ENCODE peak calls at places on chromosomes 5 and 9, in four cellular contexts. T is A549; W is psoas muscle; D is CD8-positive, alpha-beta T cell. J is an unnamed sample. For H3K9me3, the result is how much of the 10 kb centered on the place peaks cover.

GRCh38 chr9:14256588-14256987 is 57.4 kb downstream of the NFIB start:
- DNase-seq in D (no peak), T (no peak), W (peak), J (no peak)

GRCh38 chr5:31459594-31459993 is 72.3 kb downstream of the DROSHA start:
- DNase-seq in T (no peak), D (no peak), W (no peak), J (no peak)

GRCh38 chr9:115207003-115207837 is 89.3 kb upstream of the TNC start:
- DNase-seq in D (no peak), W (no peak), T (no peak), J (no peak)

GRCh38 chr5:92909545-92909962 is 671.5 kb downstream of the NR2F1-AS1 start:
- DNase-seq in T (no peak), D (no peak), W (no peak), J (no peak)

GRCh38 chr9:72749276-72749675 is 203.6 kb downstream of the ALDH1A1 start:
- DNase-seq in D (no peak), W (no peak), T (no peak), J (no peak)

GRCh38 chr9:81848472-81848871 is 79.8 kb upstream of the SPATA31D4 start:
- DNase-seq in T (no peak), W (no peak), D (no peak), J (no peak)

GRCh38 chr5:167285591-167285990 is 1005.9 kb upstream of the WWC1 start:
- DNase-seq in T (no peak), D (no peak), W (no peak), J (no peak)

GRCh38 chr9:72149231-72149975 is at the start of gene GDA:
- DNase-seq in D (no peak), W (no peak), T (peak), J (no peak)

GRCh38 chr5:102796014-102796413 is 40.9 kb downstream of the PAM start:
- DNase-seq in D (no peak), W (no peak), T (no peak), J (no peak)

GRCh38 chr9:134167530-134167931 is 3.2 kb upstream of the RNU6ATAC start:
- DNase-seq in W (no peak), T (no peak), D (no peak), J (peak)

GRCh38 chr5:115033861-115034260 is 135.8 kb downstream of the TRIM36 start:
- DNase-seq in T (no peak), D (no peak), W (no peak), J (no peak)

GRCh38 chr5:163760498-163760897 is 255.1 kb downstream of the MAT2B start:
- DNase-seq in W (no peak), T (no peak), D (no peak), J (peak)

GRCh38 chr5:107553063-107553676 is 117.6 kb downstream of the EFNA5 start:
- DNase-seq in T (no peak), D (no peak), W (no peak), J (no peak)

GRCh38 chr5:102036927-102037326 is 259.2 kb downstream of the SLCO4C1 start:
- DNase-seq in W (no peak), D (no peak), T (no peak), J (no peak)

GRCh38 chr5:103433216-103433615 is 129.4 kb downstream of the NUDT12 start:
- DNase-seq in T (no peak), D (no peak), W (no peak), J (no peak)

GRCh38 chr9:98484218-98484617 is 224.5 kb downstream of the GABBR2 start:
- DNase-seq in T (no peak), W (no peak), D (no peak), J (no peak)

GRCh38 chr9:129275626-129276247 is 97.7 kb upstream of the IER5L start:
- DNase-seq in T (no peak), W (peak), D (no peak), J (no peak)

GRCh38 chr5:172599204-172599567 is 41.9 kb upstream of the NEURL1B start:
- DNase-seq in W (no peak), D (no peak), T (no peak), J (no peak)

GRCh38 chr9:20898885-20899554 is 132.4 kb downstream of the HACD4 start:
- DNase-seq in W (no peak), D (no peak), T (no peak), J (no peak)

GRCh38 chr9:119370816-119371215 is 1.6 kb upstream of the BRINP1 start:
- DNase-seq in W (peak), T (peak), D (no peak), J (no peak)

GRCh38 chr9:3397726-3398125 is 128.1 kb downstream of the RFX3 start:
- DNase-seq in T (no peak), D (no peak), W (no peak), J (no peak)

GRCh38 chr5:14545308-14545707 is 36.3 kb upstream of the OTULINL start:
- DNase-seq in D (no peak), T (no peak), W (no peak), J (no peak)

GRCh38 chr9:135910197-135910596 is 2.9 kb upstream of the CAMSAP1 start:
- DNase-seq in D (no peak), T (no peak), W (no peak), J (no peak)

GRCh38 chr9:135910757-135911156 is 3.4 kb upstream of the CAMSAP1 start:
- DNase-seq in T (no peak), D (no peak), W (no peak), J (no peak)

GRCh38 chr9:135919318-135919717 is 12.0 kb upstream of the CAMSAP1 start:
- DNase-seq in W (peak), D (no peak), T (no peak), J (no peak)

GRCh38 chr9:135916998-135917397 is 9.7 kb upstream of the CAMSAP1 start:
- DNase-seq in D (no peak), W (no peak), T (no peak), J (no peak)

DNA sequence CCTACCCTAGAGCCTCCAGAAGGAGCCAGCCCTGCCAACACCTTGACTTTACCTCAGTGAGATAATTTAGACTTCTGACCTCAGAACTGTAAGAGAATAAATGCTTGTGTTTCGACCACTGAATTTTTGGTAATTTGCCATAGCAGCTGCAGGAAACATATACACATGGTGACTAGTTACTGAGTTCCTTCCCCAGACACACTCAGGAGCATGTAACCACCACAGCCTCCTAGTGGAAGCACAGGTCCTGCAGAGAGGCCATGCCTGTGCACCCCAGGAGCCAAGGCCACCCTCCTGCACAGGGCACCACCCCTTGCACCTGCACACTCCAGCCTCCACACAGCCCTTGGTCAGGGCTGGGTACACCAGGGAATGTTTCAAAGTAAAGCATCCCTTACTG is 7.6 kb upstream of the CAMSAP1 start:
- DNase-seq in W (no peak), D (no peak), T (no peak), J (peak)
- H3K9me3 ChIP-seq in W (under half), D (under half), T (half or more), J (half or more)

GRCh38 chr5:135219239-135219638 is 179.8 kb downstream of the MACROH2A1 start:
- DNase-seq in D (no peak), W (no peak), T (no peak), J (no peak)

GRCh38 chr5:135216072-135216812 is 182.2 kb upstream of the PITX1 start:
- DNase-seq in D (no peak), T (no peak), W (no peak), J (no peak)

GRCh38 chr5:135218486-135218755 is 180.6 kb downstream of the MACROH2A1 start:
- DNase-seq in W (peak), D (no peak), T (no peak), J (no peak)

GRCh38 chr5:135216813-135217154 is 182.2 kb downstream of the MACROH2A1 start:
- DNase-seq in T (no peak), W (no peak), D (no peak), J (no peak)

GRCh38 chr5:135217669-135218485 is 181.2 kb downstream of the MACROH2A1 start:
- DNase-seq in T (peak), D (no peak), W (no peak), J (no peak)
- TF ChIP-seq CTCF in T (no peak), D (no peak), W (no peak), J (peak)

DNA sequence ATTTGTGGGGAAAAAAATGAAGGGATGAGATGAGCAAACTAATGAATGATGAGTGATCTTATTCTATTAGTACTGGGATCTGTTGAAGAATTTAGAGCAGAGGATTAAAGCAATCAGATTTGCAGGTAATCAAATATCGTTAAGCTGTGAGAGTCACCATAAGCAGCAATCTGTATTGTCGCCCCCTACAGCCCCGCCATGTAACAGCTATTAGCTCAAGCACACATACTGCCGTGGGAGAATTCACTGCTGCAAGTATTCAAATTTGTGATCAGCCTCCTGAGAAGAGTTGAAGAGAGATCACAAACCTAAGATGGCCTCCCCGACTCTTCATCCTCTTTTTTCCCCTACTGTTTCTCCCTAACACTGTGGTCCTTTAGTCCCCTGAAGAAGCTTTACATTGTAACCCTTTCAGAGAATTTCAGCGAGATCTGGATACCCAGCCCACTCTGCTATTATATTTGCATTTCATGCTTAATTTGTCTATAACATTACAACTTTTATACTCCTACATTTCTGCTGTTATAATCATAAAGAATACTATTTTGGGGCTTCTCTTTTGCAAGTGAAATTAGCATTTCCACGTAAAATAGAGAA is 28.5 kb upstream of the PHF24 start:
- DNase-seq in W (no peak), D (no peak), T (peak), J (no peak)
- H3K9me3 ChIP-seq in W (under half), D (under half), T (under half), J (under half)

DNA sequence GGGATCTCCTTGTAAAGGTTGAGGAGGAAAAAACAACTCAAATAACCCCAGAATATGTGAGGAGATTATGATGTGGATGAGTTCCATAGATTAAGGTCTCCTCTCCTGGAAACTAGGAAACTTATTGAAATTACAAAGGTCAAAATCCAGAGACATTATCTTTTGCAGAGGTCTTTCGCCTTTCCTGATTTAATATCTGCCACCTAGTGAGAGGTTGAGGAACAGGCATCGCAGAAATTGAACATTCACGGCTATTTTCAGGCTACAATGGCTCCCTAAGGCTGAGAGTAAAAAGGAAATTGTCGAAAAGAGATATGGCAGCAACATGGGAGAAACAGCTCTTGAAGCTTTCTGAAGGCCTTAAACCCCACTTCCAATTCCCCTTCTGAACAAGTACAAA is 127.5 kb upstream of the PLCXD3 start:
- DNase-seq in W (no peak), T (no peak), D (no peak), J (no peak)
- TF ChIP-seq CTCF in W (no peak), T (no peak), D (no peak), J (peak)

GRCh38 chr9:137351781-137352501 is 49.9 kb upstream of the NRARP start:
- DNase-seq in T (no peak), D (no peak), W (no peak), J (no peak)

GRCh38 chr9:137353223-137354152 is 51.4 kb upstream of the NRARP start:
- DNase-seq in T (no peak), D (no peak), W (no peak), J (no peak)

GRCh38 chr9:137350696-137351584 is 48.9 kb upstream of the NRARP start:
- DNase-seq in T (no peak), W (no peak), D (no peak), J (no peak)

GRCh38 chr9:137354153-137354844 is 52.2 kb upstream of the NRARP start:
- DNase-seq in D (no peak), W (no peak), T (no peak), J (no peak)

DNA sequence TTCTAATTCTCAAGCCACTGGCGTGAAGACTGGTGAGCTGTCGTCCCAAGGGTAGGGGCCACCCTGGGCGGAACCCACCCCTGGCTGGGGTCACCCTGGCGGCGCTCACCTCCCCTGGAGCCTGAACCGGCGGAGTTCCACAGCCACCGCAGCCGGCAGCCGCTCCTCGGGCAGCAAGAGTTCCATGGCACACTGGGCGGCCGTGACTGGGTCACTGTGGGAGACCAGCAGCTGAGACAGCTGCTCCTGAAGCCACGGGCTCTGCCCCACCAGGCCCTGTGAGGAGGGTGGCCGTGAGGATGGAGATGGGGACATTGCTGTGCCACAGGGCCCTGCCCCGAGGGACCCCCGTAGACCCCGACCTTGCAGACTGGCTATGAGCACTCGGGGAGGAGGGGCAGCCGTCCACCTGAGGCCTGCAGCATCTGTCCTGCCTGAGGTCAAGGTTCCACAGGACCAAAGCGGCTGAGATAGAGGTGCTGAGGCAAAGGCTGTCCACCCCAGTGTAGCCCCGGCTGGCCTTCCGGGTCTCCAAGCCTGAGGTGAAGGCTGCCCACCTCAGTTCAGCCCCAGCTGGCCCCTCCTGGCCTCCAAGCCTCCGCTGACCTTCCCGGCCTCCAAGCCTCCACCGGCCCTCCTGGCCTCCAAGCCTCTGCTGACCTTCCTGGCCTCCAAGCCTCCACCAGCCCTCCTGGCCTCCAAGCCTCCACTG is 50.6 kb upstream of the NRARP start:
- DNase-seq in T (no peak), D (no peak), W (no peak), J (no peak)
- H3K9me3 ChIP-seq in T (under half), D (under half), W (under half), J (half or more)

DNA sequence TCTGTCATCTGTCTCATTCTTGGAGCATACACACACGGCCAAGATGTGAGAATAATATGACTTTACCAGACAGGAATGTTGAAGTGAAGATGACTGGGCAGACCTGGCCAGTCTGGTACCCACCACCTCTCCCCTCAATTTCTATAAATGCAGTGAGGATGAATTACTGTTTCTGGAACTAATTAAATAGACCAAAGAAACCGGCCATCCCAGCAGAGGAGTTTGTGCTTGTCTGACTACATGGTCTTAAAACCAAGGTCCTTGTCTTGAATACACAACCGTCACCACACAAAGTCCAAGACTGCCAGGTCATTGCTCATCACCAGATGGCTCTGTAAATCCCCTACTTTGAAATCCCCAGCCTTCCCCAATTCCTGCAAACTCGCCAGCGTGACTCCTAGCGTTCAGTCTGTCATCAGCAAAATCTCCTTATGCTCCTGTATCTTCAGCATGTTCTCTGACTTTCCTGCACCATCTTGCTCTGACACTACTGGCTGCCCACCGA is 147.2 kb downstream of the PDE4D start:
- DNase-seq in D (no peak), T (peak), W (peak), J (no peak)
- TF ChIP-seq CTCF in D (no peak), T (peak), W (no peak), J (no peak)

GRCh38 chr5:140801494-140801841 is 611 bp downstream of the PCDHA3 start:
- DNase-seq in D (no peak), T (peak), W (no peak), J (no peak)

GRCh38 chr5:140802781-140803271 is 2.0 kb downstream of the PCDHA3 start:
- DNase-seq in W (no peak), D (no peak), T (no peak), J (no peak)

GRCh38 chr5:140808889-140809291 is 2.0 kb downstream of the PCDHA4 start:
- DNase-seq in T (no peak), D (no peak), W (no peak), J (no peak)

DNA sequence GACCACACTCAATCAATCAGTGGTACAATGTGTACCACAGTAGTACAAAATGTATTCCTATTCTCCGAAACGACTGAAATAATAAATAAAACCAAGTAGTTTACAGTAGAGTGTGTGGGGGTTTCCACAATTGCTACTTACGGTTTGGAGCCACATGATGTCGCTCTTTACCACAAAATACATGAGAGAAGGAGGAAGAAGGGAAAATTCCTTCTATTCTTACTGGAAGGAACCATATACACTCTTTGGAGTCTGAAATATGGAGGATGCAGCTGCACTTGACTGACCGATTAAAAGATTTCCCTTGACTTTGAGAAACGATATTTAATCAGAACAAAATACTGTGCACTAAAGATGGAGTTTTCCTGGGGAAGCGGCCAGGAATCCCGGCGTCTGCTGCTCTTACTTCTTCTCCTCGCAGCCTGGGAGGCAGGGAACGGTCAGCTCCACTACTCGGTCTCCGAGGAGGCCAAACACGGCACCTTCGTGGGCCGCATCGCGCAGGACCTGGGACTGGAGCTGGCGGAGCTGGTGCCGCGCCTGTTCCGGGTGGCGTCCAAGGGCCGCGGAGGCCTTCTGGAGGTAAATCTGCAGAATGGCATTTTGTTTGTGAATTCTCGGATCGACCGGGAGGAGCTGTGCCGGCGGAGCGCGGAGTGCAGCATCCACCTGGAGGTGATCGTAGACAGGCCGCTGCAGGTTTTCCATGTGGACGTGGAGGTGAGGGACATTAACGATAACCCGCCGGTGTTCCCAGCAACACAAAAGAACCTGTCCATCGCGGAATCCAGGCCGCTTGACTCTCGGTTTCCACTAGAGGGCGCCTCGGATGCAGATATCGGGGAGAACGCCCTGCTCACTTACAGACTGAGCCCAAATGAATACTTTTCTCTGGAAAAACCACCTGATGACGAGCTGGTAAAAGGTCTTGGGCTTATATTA is at the start of gene PCDHA4:
- DNase-seq in W (peak), T (peak), D (no peak), J (no peak)
- H3K9me3 ChIP-seq in W (under half), T (under half), D (under half), J (under half)

GRCh38 chr9:76216161-76216649 is 178.0 kb downstream of the RFK start:
- DNase-seq in T (peak), W (no peak), D (no peak), J (peak)

GRCh38 chr9:76218151-76218867 is 175.9 kb downstream of the RFK start:
- DNase-seq in D (no peak), W (no peak), T (no peak), J (no peak)

GRCh38 chr9:76213751-76214150 is 180.5 kb downstream of the RFK start:
- DNase-seq in W (no peak), D (no peak), T (no peak), J (no peak)

GRCh38 chr9:76218868-76219462 is 175.3 kb downstream of the RFK start:
- DNase-seq in T (no peak), W (no peak), D (no peak), J (no peak)

DNA sequence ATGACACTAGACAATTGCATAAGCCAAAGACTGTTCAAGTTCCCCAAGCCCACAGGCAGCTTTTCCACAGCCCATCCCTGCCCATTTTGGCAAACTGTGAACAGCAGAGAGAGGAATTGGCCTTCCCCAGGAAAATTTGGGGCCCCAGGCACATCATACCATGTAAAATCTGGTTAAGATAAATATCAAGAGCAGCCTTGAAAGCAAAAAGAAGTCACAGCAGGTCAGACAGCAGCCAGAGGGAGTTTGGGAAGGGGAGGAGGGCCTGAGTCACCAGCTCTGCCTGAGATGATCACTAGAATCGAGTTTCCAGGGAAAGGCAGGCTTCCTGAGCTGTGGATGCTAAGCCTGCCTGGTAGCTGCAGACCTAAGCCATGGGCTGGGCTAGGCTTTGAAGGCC is 179.2 kb downstream of the RFK start:
- DNase-seq in D (no peak), W (no peak), T (no peak), J (peak)
- TF ChIP-seq CTCF in D (no peak), W (no peak), T (no peak), J (peak)

J was measured in AG04450.